ENCODE peak calls at places on chromosomes 16 and 17, in ten cellular contexts. N, O, J, W, I, Z, S, V, X and P are unnamed samples.

GRCh38 chr17:74923538-74924249 is 379 bp upstream of the OTOP2 start:
- DNase-seq in W (peak; percentile 78), Z (no peak), X (peak; percentile 87), J (no peak), I (peak; percentile 66), O (peak; percentile 34), S (peak; percentile 83), V (no peak), N (peak; percentile 58), P (peak; percentile 96)

GRCh38 chr17:15351925-15352324 is 10.5 kb upstream of the TEKT3 start:
- DNase-seq in X (no peak), I (no peak), J (no peak), S (no peak), N (no peak), O (no peak), Z (no peak), W (no peak), V (peak; percentile 39), P (no peak)

GRCh38 chr17:78374189-78374588 is 4.3 kb upstream of the PGS1 start:
- DNase-seq in I (no peak), W (no peak), J (no peak), V (no peak), X (no peak), S (no peak), Z (no peak), O (no peak), N (no peak), P (no peak)

GRCh38 chr17:44997733-44998520 is 29.8 kb upstream of the C1QL1 start:
- DNase-seq in S (no peak), X (no peak), N (no peak), O (no peak), W (peak; percentile 41), V (no peak), Z (no peak), I (no peak), J (no peak), P (no peak)

GRCh38 chr17:10041916-10042588 is 137.0 kb upstream of the RCVRN start:
- DNase-seq in N (no peak), W (no peak), V (no peak), X (no peak), Z (no peak), O (no peak), I (no peak), J (no peak), S (no peak), P (no peak)

GRCh38 chr16:19344980-19345379 is 59.4 kb downstream of the CLEC19A start:
- DNase-seq in W (no peak), J (no peak), S (no peak), O (no peak), N (no peak), V (no peak), Z (no peak), I (no peak), X (no peak), P (no peak)

GRCh38 chr16:49546735-49547134 is 173.1 kb downstream of the C16orf78 start:
- DNase-seq in O (no peak), J (no peak), N (no peak), S (no peak), W (no peak), V (no peak), Z (no peak), X (no peak), I (no peak), P (no peak)

GRCh38 chr16:87229230-87230192 is 87.7 kb downstream of the C16orf95 start:
- DNase-seq in Z (no peak), N (no peak), O (no peak), J (no peak), I (no peak), V (no peak), S (no peak), W (no peak), X (no peak), P (no peak)

GRCh38 chr17:27315322-27315721 is 21.4 kb downstream of the WSB1 start:
- DNase-seq in X (no peak), J (no peak), Z (no peak), W (peak; percentile 80), I (no peak), S (peak; percentile 87), O (peak; percentile 8), V (peak; percentile 86), N (no peak), P (no peak)

GRCh38 chr16:77399546-77399945 is 35.3 kb downstream of the ADAMTS18 start:
- DNase-seq in X (no peak), Z (no peak), W (no peak), V (no peak), S (no peak), N (no peak), J (no peak), O (no peak), I (no peak), P (no peak)

GRCh38 chr17:6061290-6061689 is 8.9 kb upstream of the WSCD1 start:
- DNase-seq in X (no peak), Z (no peak), I (no peak), W (no peak), S (no peak), V (no peak), J (no peak), O (no peak), N (no peak), P (no peak)

GRCh38 chr16:47392114-47392513 is 68.7 kb downstream of the ITFG1 start:
- DNase-seq in Z (peak; percentile 72), J (peak; percentile 34), W (no peak), X (peak; percentile 31), V (no peak), S (no peak), N (no peak), I (no peak), O (no peak), P (no peak)

GRCh38 chr17:79835470-79835899 is 3.8 kb downstream of the CBX4 start:
- DNase-seq in X (no peak), V (no peak), I (peak; percentile 64), S (no peak), Z (no peak), N (no peak), W (no peak), O (no peak), J (no peak), P (no peak)

GRCh38 chr17:30854146-30854545 is 22.4 kb downstream of the ATAD5 start:
- DNase-seq in O (no peak), X (no peak), J (no peak), N (no peak), Z (no peak), S (no peak), W (no peak), V (no peak), I (no peak), P (no peak)

GRCh38 chr17:41263212-41263611 is 2.0 kb upstream of the KRTAP9-6 start:
- DNase-seq in N (no peak), I (no peak), Z (no peak), J (no peak), S (no peak), V (no peak), W (no peak), X (no peak), O (no peak), P (no peak)

GRCh38 chr17:37608369-37609169 is 649 bp downstream of the SYNRG start:
- DNase-seq in O (no peak), S (no peak), I (peak; percentile 81), Z (peak; percentile 51), X (peak; percentile 28), W (no peak), J (peak; percentile 41), V (no peak), N (no peak), P (peak; percentile 36)

GRCh38 chr16:3610698-3611144 is 685 bp downstream of the SLX4 start:
- DNase-seq in I (peak; percentile 8), O (no peak), W (no peak), X (no peak), J (no peak), N (no peak), S (no peak), Z (no peak), V (no peak), P (peak; percentile 30)

GRCh38 chr17:41098476-41098875 is 534 bp upstream of the KRTAP4-8 start:
- DNase-seq in N (no peak), X (no peak), J (no peak), V (no peak), I (no peak), S (no peak), Z (no peak), W (no peak), O (no peak), P (no peak)

GRCh38 chr17:4950757-4951204 is at the start of gene ENO3:
- DNase-seq in N (no peak), V (no peak), S (no peak), J (no peak), W (peak; percentile 64), Z (no peak), O (no peak), X (no peak), I (peak; percentile 60), P (no peak)

GRCh38 chr17:56629450-56630187 is 36.1 kb downstream of the NOG start:
- DNase-seq in N (no peak), V (peak; percentile 7), O (no peak), J (no peak), Z (peak; percentile 12), X (no peak), I (peak; percentile 83), W (no peak), S (no peak), P (no peak)

GRCh38 chr17:71460943-71461342 is 659.9 kb upstream of the SOX9 start:
- DNase-seq in N (no peak), W (no peak), S (no peak), J (no peak), O (no peak), V (no peak), X (no peak), I (peak; percentile 62), Z (no peak), P (no peak)

GRCh38 chr17:2137342-2138098 is 82.6 kb downstream of the HIC1 start:
- DNase-seq in W (no peak), I (peak; percentile 93), O (no peak), N (no peak), J (no peak), V (no peak), S (no peak), X (peak; percentile 73), Z (no peak), P (peak; percentile 68)

GRCh38 chr16:84583995-84584394 is 33.9 kb downstream of the COTL1 start:
- DNase-seq in O (no peak), V (no peak), S (no peak), Z (no peak), I (no peak), W (no peak), N (no peak), X (no peak), J (no peak), P (no peak)